ENCODE peak calls at places on chromosome 14, in six cellular contexts. S, L, V, R, N and A are unnamed samples.

GRCh38 chr14:100546051-100546443 is 41.2 kb downstream of the BEGAIN start:
- DNase-seq in N (no peak), R (no peak), L (no peak), S (peak; percentile 46), V (no peak), A (no peak)

GRCh38 chr14:101313268-101313667 is 248.0 kb upstream of the DIO3 start:
- DNase-seq in R (no peak), N (no peak), V (no peak), L (no peak), S (no peak), A (no peak)

GRCh38 chr14:94638961-94639817 is 27.0 kb downstream of the SERPINA3 start:
- DNase-seq in V (no peak), S (no peak), R (no peak), L (no peak), N (no peak), A (no peak)

GRCh38 chr14:97179573-97179972 is 382.4 kb downstream of the VRK1 start:
- DNase-seq in L (no peak), R (no peak), S (no peak), V (no peak), N (no peak), A (no peak)

GRCh38 chr14:72573725-72574426 is 320.0 kb downstream of the DPF3 start:
- DNase-seq in R (no peak), N (no peak), S (no peak), L (no peak), V (no peak), A (no peak)

GRCh38 chr14:22039938-22040780 is 366.5 kb upstream of the OR4E1 start:
- DNase-seq in N (no peak), R (no peak), V (no peak), S (peak; percentile 2), L (no peak), A (no peak)

GRCh38 chr14:83395321-83395720 is 1861.7 kb upstream of the SEL1L start:
- DNase-seq in N (no peak), R (no peak), V (no peak), S (no peak), L (no peak), A (no peak)

GRCh38 chr14:90496379-90496778 is 99.5 kb downstream of the CALM1 start:
- DNase-seq in S (no peak), N (no peak), L (peak; percentile 2), V (no peak), R (no peak), A (no peak)

GRCh38 chr14:101534198-101534597 is 27.1 kb upstream of the DIO3 start:
- DNase-seq in S (no peak), L (no peak), R (no peak), V (no peak), N (no peak), A (no peak)

GRCh38 chr14:75518625-75519024 is 3.6 kb upstream of the BATF start:
- DNase-seq in R (no peak), V (peak; percentile 27), S (peak; percentile 51), N (no peak), L (no peak), A (no peak)

GRCh38 chr14:92607702-92608429 is 94.3 kb downstream of the RIN3 start:
- DNase-seq in S (peak; percentile 64), N (no peak), V (peak; percentile 98), L (peak; percentile 63), R (no peak), A (no peak)

GRCh38 chr14:31391473-31391872 is 28.9 kb downstream of the HEATR5A start:
- DNase-seq in R (no peak), L (no peak), S (no peak), V (no peak), N (no peak), A (no peak)

GRCh38 chr14:97077687-97078086 is 280.5 kb downstream of the VRK1 start:
- DNase-seq in V (no peak), L (no peak), N (no peak), S (no peak), R (no peak), A (no peak)

GRCh38 chr14:21634840-21635239 is at the start of gene OR10G2:
- DNase-seq in S (no peak), V (no peak), N (no peak), R (no peak), L (no peak), A (no peak)

GRCh38 chr14:87690076-87690661 is 302.8 kb downstream of the GALC start:
- DNase-seq in S (no peak), L (no peak), V (no peak), R (no peak), N (no peak), A (no peak)

GRCh38 chr14:101456246-101457159 is 104.8 kb upstream of the DIO3 start:
- DNase-seq in V (no peak), N (no peak), R (no peak), L (no peak), S (no peak), A (no peak)

GRCh38 chr14:68563256-68564131 is 229.4 kb downstream of the ZFP36L1 start:
- DNase-seq in V (peak; percentile 72), N (no peak), L (no peak), S (no peak), R (no peak), A (peak; percentile 86)

GRCh38 chr14:36454599-36455240 is 65.3 kb downstream of the NKX2-1 start:
- DNase-seq in S (no peak), V (no peak), L (no peak), R (no peak), N (no peak), A (peak; percentile 67)

GRCh38 chr14:61179061-61179675 is 102.0 kb downstream of the TMEM30B start:
- DNase-seq in L (no peak), N (no peak), S (peak; percentile 76), R (no peak), V (peak; percentile 21), A (no peak)

GRCh38 chr14:58919262-58919661 is 269.2 kb upstream of the DAAM1 start:
- DNase-seq in V (no peak), S (no peak), L (no peak), N (no peak), R (no peak), A (peak; percentile 27)